ENCODE peak calls at places on chromosomes 3 and 15, in nine cellular contexts. X is right cardiac atrium; B is body of pancreas; S is HepG2; Q is SK-N-MC; M is PC-9; Z is CD4-positive, alpha-beta memory T cell; U is pancreas; A is cardiac muscle cell. N is an unnamed sample.

GRCh38 chr3:65907232-65908130 is 131.2 kb downstream of the MAGI1 start:
- DNase-seq in A (no peak), X (no peak), U (no peak), Q (no peak), S (no peak), B (no peak), M (no peak), Z (no peak), N (no peak)

GRCh38 chr3:174776123-174776522 is 83.0 kb upstream of the NAALADL2 start:
- DNase-seq in Z (no peak), Q (no peak), B (no peak), X (no peak), S (no peak), U (no peak), A (peak), M (no peak), N (no peak)

GRCh38 chr15:73840771-73841170 is 32.6 kb upstream of the TBC1D21 start:
- DNase-seq in Q (no peak), B (no peak), S (no peak), X (no peak), U (no peak), Z (no peak), M (no peak), A (no peak), N (no peak)

GRCh38 chr3:158709666-158710083 is 22.6 kb downstream of the RARRES1 start:
- DNase-seq in M (no peak), B (no peak), S (no peak), Z (no peak), A (peak), X (no peak), Q (no peak), U (no peak), N (no peak)

GRCh38 chr15:39195988-39196486 is 384.8 kb upstream of the THBS1 start:
- DNase-seq in Q (no peak), M (peak), Z (no peak), B (no peak), A (peak), X (no peak), U (no peak), S (no peak), N (no peak)

GRCh38 chr3:111923095-111923771 is 55.6 kb upstream of the ABHD10 start:
- DNase-seq in M (peak), Q (no peak), S (no peak), B (no peak), X (no peak), A (no peak), U (no peak), Z (no peak), N (no peak)

GRCh38 chr3:145272684-145273083 is 888.3 kb downstream of the PLOD2 start:
- DNase-seq in B (no peak), M (no peak), Q (peak), A (peak), X (no peak), S (no peak), Z (no peak), U (no peak), N (no peak)

GRCh38 chr15:92882697-92883642 is 17.2 kb upstream of the CHD2 start:
- DNase-seq in S (no peak), U (peak), A (peak), Z (no peak), X (peak), Q (no peak), B (peak), M (no peak), N (peak)

GRCh38 chr3:5136619-5137429 is 14.7 kb downstream of the ARL8B start:
- DNase-seq in A (peak), U (no peak), M (no peak), S (peak), B (no peak), X (no peak), Q (no peak), Z (peak), N (no peak)

GRCh38 chr3:191282262-191283215 is 46.7 kb upstream of the CCDC50 start:
- DNase-seq in X (no peak), M (no peak), B (no peak), Z (no peak), S (no peak), U (no peak), Q (no peak), A (no peak), N (no peak)

GRCh38 chr3:31092748-31093607 is 198.5 kb upstream of the GADL1 start:
- DNase-seq in X (peak), A (peak), S (no peak), Z (no peak), Q (no peak), B (no peak), M (peak), U (no peak), N (no peak)

GRCh38 chr3:188764609-188765008 is 407.2 kb upstream of the TPRG1 start:
- DNase-seq in A (no peak), S (no peak), Z (no peak), M (no peak), X (no peak), B (no peak), U (no peak), Q (no peak), N (no peak)

GRCh38 chr3:188756241-188756640 is 415.5 kb upstream of the TPRG1 start:
- DNase-seq in U (no peak), B (no peak), A (no peak), S (no peak), Z (no peak), X (no peak), Q (no peak), M (no peak), N (no peak)

GRCh38 chr3:188759516-188760005 is 412.2 kb upstream of the TPRG1 start:
- DNase-seq in B (no peak), Q (no peak), X (no peak), U (no peak), Z (no peak), A (no peak), M (no peak), S (no peak), N (no peak)

GRCh38 chr3:188760408-188760807 is 411.4 kb upstream of the TPRG1 start:
- DNase-seq in S (no peak), X (no peak), M (no peak), U (no peak), B (no peak), A (peak), Q (no peak), Z (no peak), N (no peak)
- H3K27ac ChIP-seq in S (no peak), X (no peak), M (no peak), U (no peak), B (no peak), A (no peak), Q (no peak), Z (no peak), N (no peak)

GRCh38 chr15:82742134-82742533 is 32.5 kb upstream of the AP3B2 start:
- DNase-seq in U (no peak), A (no peak), Z (no peak), M (no peak), B (no peak), S (no peak), Q (no peak), X (no peak), N (no peak)
- H3K27ac ChIP-seq in U (no peak), A (no peak), Z (no peak), M (no peak), B (no peak), S (no peak), Q (peak), X (no peak), N (no peak)

GRCh38 chr15:75028991-75029377 is 5.6 kb downstream of the PPCDC start:
- DNase-seq in X (no peak), Z (no peak), U (no peak), A (no peak), S (no peak), M (no peak), B (no peak), Q (no peak), N (no peak)
- H3K27ac ChIP-seq in X (no peak), Z (no peak), U (no peak), A (no peak), S (no peak), M (no peak), B (no peak), Q (peak), N (peak)

GRCh38 chr15:72168833-72169232 is 28.8 kb downstream of the GRAMD2A start:
- DNase-seq in Q (no peak), B (no peak), Z (no peak), U (no peak), X (no peak), M (peak), A (no peak), S (no peak), N (no peak)
- H3K27ac ChIP-seq in Q (no peak), B (no peak), Z (no peak), U (no peak), X (peak), M (peak), A (no peak), S (no peak), N (no peak)

GRCh38 chr15:101454365-101454764 is 35.1 kb downstream of the PCSK6 start:
- DNase-seq in A (no peak), Z (no peak), Q (no peak), S (no peak), X (no peak), B (no peak), U (no peak), M (no peak), N (no peak)

GRCh38 chr15:101455291-101455916 is 34.1 kb downstream of the PCSK6 start:
- DNase-seq in A (no peak), U (no peak), M (no peak), X (no peak), B (no peak), Q (no peak), S (no peak), Z (no peak), N (no peak)

GRCh38 chr15:101458908-101459578 is 30.5 kb downstream of the PCSK6 start:
- DNase-seq in X (peak), M (no peak), B (no peak), Q (no peak), U (no peak), A (peak), S (no peak), Z (no peak), N (no peak)

GRCh38 chr15:101458158-101458895 is 31.2 kb downstream of the PCSK6 start:
- DNase-seq in X (no peak), Z (no peak), M (no peak), B (no peak), U (no peak), S (no peak), A (no peak), Q (no peak), N (no peak)

GRCh38 chr15:101456079-101456791 is 33.3 kb downstream of the PCSK6 start:
- DNase-seq in Z (no peak), Q (no peak), B (no peak), A (no peak), S (no peak), X (peak), U (no peak), M (no peak), N (no peak)
- H3K27ac ChIP-seq in Z (no peak), Q (peak), B (no peak), A (no peak), S (peak), X (no peak), U (no peak), M (no peak), N (peak)

N was measured in caudate nucleus.